ENCODE peak calls at places on chromosomes 11 and 22, in nine cellular contexts. E, Y, G, A, C, O, S, B and U are unnamed samples.

GRCh38 chr11:34492806-34493414 is 20.7 kb downstream of the ELF5 start:
- DNase-seq in E (peak; percentile 33), Y (no peak), G (peak; percentile 76), A (peak; percentile 49), C (no peak), O (peak; percentile 8), S (peak; percentile 35), B (peak; percentile 48), U (no peak)

GRCh38 chr11:68135161-68135560 is 14.0 kb upstream of the CHKA start:
- DNase-seq in E (no peak), Y (no peak), G (no peak), A (no peak), C (no peak), O (no peak), S (no peak), B (no peak), U (no peak)

GRCh38 chr11:84022221-84022620 is 736.1 kb upstream of the CCDC90B start:
- DNase-seq in E (peak; percentile 32), Y (no peak), G (no peak), A (no peak), C (no peak), O (no peak), S (no peak), B (peak; percentile 24), U (no peak)

GRCh38 chr11:69470301-69470700 is 11.2 kb upstream of the LINC01488 start:
- DNase-seq in E (no peak), Y (no peak), G (no peak), A (no peak), C (no peak), O (no peak), S (no peak), B (no peak), U (no peak)

GRCh38 chr11:16226245-16226644 is 130.1 kb downstream of the SOX6 start:
- DNase-seq in E (no peak), Y (no peak), G (peak; percentile 63), A (peak; percentile 34), C (peak; percentile 13), O (no peak), S (no peak), B (no peak), U (peak; percentile 51)

GRCh38 chr22:24517446-24517845 is 22.3 kb downstream of the UPB1 start:
- DNase-seq in E (no peak), Y (no peak), G (no peak), A (no peak), C (no peak), O (no peak), S (no peak), B (no peak), U (no peak)

GRCh38 chr11:12289667-12290476 is 87.5 kb upstream of the PARVA start:
- DNase-seq in E (no peak), Y (no peak), G (no peak), A (no peak), C (no peak), O (no peak), S (no peak), B (no peak), U (no peak)

GRCh38 chr11:14029971-14030531 is 67.5 kb downstream of the SPON1 start:
- DNase-seq in E (no peak), Y (no peak), G (peak; percentile 88), A (peak; percentile 14), C (peak; percentile 5), O (no peak), S (no peak), B (no peak), U (no peak)

GRCh38 chr11:27485930-27486773 is 13.6 kb upstream of the LGR4 start:
- DNase-seq in E (peak; percentile 51), Y (no peak), G (peak; percentile 71), A (peak; percentile 45), C (no peak), O (peak; percentile 53), S (peak; percentile 41), B (no peak), U (no peak)

GRCh38 chr22:37442537-37442936 is 15.3 kb upstream of the ELFN2 start:
- DNase-seq in E (no peak), Y (no peak), G (peak; percentile 63), A (peak; percentile 76), C (no peak), O (no peak), S (peak; percentile 20), B (no peak), U (no peak)

GRCh38 chr22:31579835-31580242 is 82.2 kb downstream of the PISD start:
- DNase-seq in E (peak; percentile 67), Y (no peak), G (no peak), A (no peak), C (peak; percentile 49), O (no peak), S (no peak), B (no peak), U (no peak)

GRCh38 chr22:32333141-32333768 is 24.4 kb upstream of the RFPL3 start:
- DNase-seq in E (no peak), Y (no peak), G (no peak), A (no peak), C (no peak), O (no peak), S (no peak), B (no peak), U (no peak)

GRCh38 chr11:33135216-33135615 is 26.1 kb downstream of the CSTF3 start:
- DNase-seq in E (peak; percentile 12), Y (no peak), G (no peak), A (no peak), C (no peak), O (no peak), S (no peak), B (no peak), U (no peak)

GRCh38 chr11:121761171-121761570 is 308.4 kb upstream of the SORL1-AS1 start:
- DNase-seq in E (no peak), Y (no peak), G (no peak), A (no peak), C (no peak), O (no peak), S (no peak), B (no peak), U (no peak)

GRCh38 chr22:26552466-26552865 is 37.5 kb downstream of the TPST2 start:
- DNase-seq in E (no peak), Y (no peak), G (no peak), A (no peak), C (no peak), O (no peak), S (no peak), B (no peak), U (no peak)

GRCh38 chr22:38177044-38177443 is 4.6 kb downstream of the PLA2G6 start:
- DNase-seq in E (no peak), Y (no peak), G (no peak), A (no peak), C (no peak), O (no peak), S (no peak), B (no peak), U (no peak)

GRCh38 chr11:33371049-33371448 is 113.9 kb downstream of the HIPK3 start:
- DNase-seq in E (no peak), Y (no peak), G (no peak), A (no peak), C (no peak), O (no peak), S (no peak), B (no peak), U (no peak)

GRCh38 chr11:4704790-4705334 is 278 bp downstream of the MMP26 start:
- DNase-seq in E (no peak), Y (no peak), G (no peak), A (no peak), C (no peak), O (no peak), S (no peak), B (no peak), U (no peak)

GRCh38 chr11:57303990-57304579 is 20.7 kb downstream of the TNKS1BP1 start:
- DNase-seq in E (no peak), Y (no peak), G (peak; percentile 85), A (peak; percentile 91), C (peak; percentile 77), O (no peak), S (no peak), B (no peak), U (peak; percentile 79)

GRCh38 chr11:93542753-93543246 is 391 bp downstream of the SMCO4 start:
- DNase-seq in E (no peak), Y (no peak), G (peak; percentile 3), A (no peak), C (no peak), O (no peak), S (no peak), B (no peak), U (no peak)

GRCh38 chr22:18933914-18934313 is 2.2 kb downstream of the PRODH start:
- DNase-seq in E (no peak), Y (no peak), G (no peak), A (no peak), C (no peak), O (no peak), S (no peak), B (no peak), U (no peak)

GRCh38 chr11:85682330-85683305 is 3.4 kb downstream of the CCDC89 start:
- DNase-seq in E (no peak), Y (peak; percentile 19), G (no peak), A (peak; percentile 48), C (peak; percentile 30), O (peak; percentile 40), S (no peak), B (peak; percentile 61), U (no peak)

GRCh38 chr11:65743928-65744698 is 23.5 kb upstream of the RNASEH2C start:
- DNase-seq in E (no peak), Y (no peak), G (peak; percentile 73), A (peak; percentile 68), C (no peak), O (no peak), S (peak; percentile 4), B (no peak), U (no peak)

GRCh38 chr11:66119348-66120133 is 49.5 kb downstream of the PACS1 start:
- DNase-seq in E (peak; percentile 78), Y (no peak), G (peak; percentile 54), A (peak; percentile 88), C (no peak), O (no peak), S (peak; percentile 91), B (no peak), U (peak; percentile 90)

GRCh38 chr11:65421204-65422103 is 1.1 kb upstream of the NEAT1 start:
- DNase-seq in E (peak; percentile 94), Y (peak; percentile 61), G (peak; percentile 99), A (peak; percentile 97), C (peak; percentile 91), O (peak; percentile 91), S (peak; percentile 95), B (peak; percentile 85), U (peak; percentile 97)

GRCh38 chr11:99320769-99321290 is 300.1 kb downstream of the CNTN5 start:
- DNase-seq in E (no peak), Y (no peak), G (peak; percentile 3), A (no peak), C (no peak), O (no peak), S (no peak), B (no peak), U (peak; percentile 26)

GRCh38 chr22:46052331-46052771 is 75.4 kb upstream of the WNT7B start:
- DNase-seq in E (no peak), Y (no peak), G (no peak), A (no peak), C (no peak), O (no peak), S (no peak), B (no peak), U (no peak)

GRCh38 chr11:42054351-42054750 is 594.9 kb upstream of the LRRC4C start:
- DNase-seq in E (no peak), Y (no peak), G (no peak), A (peak; percentile 70), C (no peak), O (no peak), S (no peak), B (no peak), U (peak; percentile 36)

GRCh38 chr11:3665336-3666022 is 5.7 kb downstream of the CHRNA10 start:
- DNase-seq in E (no peak), Y (no peak), G (no peak), A (no peak), C (no peak), O (no peak), S (no peak), B (no peak), U (no peak)

GRCh38 chr11:107591446-107592236 is 694 bp downstream of the ELMOD1 start:
- DNase-seq in E (no peak), Y (no peak), G (no peak), A (peak; percentile 20), C (no peak), O (peak; percentile 14), S (no peak), B (no peak), U (no peak)

GRCh38 chr11:57453543-57454177 is 6.7 kb upstream of the RTN4RL2 start:
- DNase-seq in E (no peak), Y (no peak), G (no peak), A (no peak), C (peak; percentile 60), O (no peak), S (no peak), B (no peak), U (no peak)